ENCODE peak calls at places on chromosomes 3 and 15, in five cellular contexts. A is gastrocnemius medialis, Q is transverse colon, K is neural crest cell, Y is MCF 10A. F is an unnamed sample.
A peak's percentile ranks its signal among the peaks of the same experiment; 100 is the strongest.

GRCh38 chr15:89566141-89566540 is 9.1 kb upstream of the TICRR start:
- DNase-seq in A (no peak), Q (no peak), K (no peak), Y (no peak), F (peak; percentile 16)

GRCh38 chr15:80977627-80978036 is 12.0 kb downstream of the MESD start:
- DNase-seq in A (peak; percentile 33), Q (peak; percentile 78), K (peak; percentile 63), Y (peak; percentile 30), F (peak; percentile 64)

GRCh38 chr3:16239082-16239770 is 25.5 kb downstream of the DPH3 start:
- DNase-seq in A (no peak), Q (no peak), K (no peak), Y (peak; percentile 7), F (peak; percentile 23)

GRCh38 chr3:101203411-101203810 is 117.0 kb downstream of the IMPG2 start:
- DNase-seq in A (no peak), Q (no peak), K (no peak), Y (no peak), F (peak; percentile 67)

GRCh38 chr3:165283328-165283727 is 87.1 kb upstream of the SLITRK3 start:
- DNase-seq in A (no peak), Q (no peak), K (no peak), Y (no peak), F (no peak)

GRCh38 chr15:85976986-85977385 is 102.7 kb upstream of the AGBL1 start:
- DNase-seq in A (no peak), Q (no peak), K (no peak), Y (peak; percentile 46), F (peak; percentile 35)

GRCh38 chr15:76973362-76973743 is 21.6 kb upstream of the PSTPIP1 start:
- DNase-seq in A (no peak), Q (no peak), K (peak; percentile 49), Y (peak; percentile 35), F (peak; percentile 30)

GRCh38 chr15:69141286-69141701 is 19.1 kb upstream of the GLCE start:
- DNase-seq in A (no peak), Q (no peak), K (no peak), Y (peak; percentile 30), F (no peak)

GRCh38 chr15:57097246-57097645 is 178.8 kb downstream of the TCF12 start:
- DNase-seq in A (no peak), Q (no peak), K (no peak), Y (no peak), F (no peak)

GRCh38 chr15:77033729-77034619 is 36.9 kb downstream of the TSPAN3 start:
- DNase-seq in A (peak; percentile 9), Q (peak; percentile 8), K (peak; percentile 2), Y (no peak), F (no peak)

GRCh38 chr3:43011638-43012037 is 32.5 kb downstream of the GASK1A start:
- DNase-seq in A (no peak), Q (no peak), K (no peak), Y (no peak), F (no peak)

GRCh38 chr3:69330891-69331400 is 54.9 kb downstream of the FRMD4B start:
- DNase-seq in A (no peak), Q (no peak), K (no peak), Y (no peak), F (no peak)

GRCh38 chr3:135513106-135514063 is 452.1 kb upstream of the PPP2R3A start:
- DNase-seq in A (no peak), Q (no peak), K (no peak), Y (peak; percentile 26), F (peak; percentile 65)

GRCh38 chr3:67453628-67454027 is 200.8 kb downstream of the SUCLG2 start:
- DNase-seq in A (no peak), Q (no peak), K (no peak), Y (no peak), F (no peak)

GRCh38 chr3:196603683-196604082 is 35.2 kb downstream of the FBXO45 start:
- DNase-seq in A (no peak), Q (no peak), K (no peak), Y (peak; percentile 16), F (no peak)

DNA sequence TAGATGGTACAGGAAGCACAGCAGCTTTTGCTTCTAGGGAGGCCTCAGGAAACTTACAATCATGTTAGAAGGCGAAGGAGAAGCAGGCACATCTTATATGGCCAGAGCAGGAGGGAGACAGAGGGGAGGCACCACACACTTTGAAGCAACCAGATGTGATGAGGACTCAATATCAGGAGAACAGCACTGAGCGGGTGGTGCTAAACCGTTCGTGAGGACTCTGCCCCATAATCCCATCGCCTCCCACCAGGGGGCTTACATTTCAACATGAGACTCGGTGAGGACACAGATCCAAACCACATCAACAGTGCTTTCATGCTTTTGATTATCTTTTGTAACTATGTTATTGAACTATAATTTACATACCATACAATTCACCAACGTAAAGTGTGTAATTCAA is 7.6 kb upstream of the TMEM44 start:
- DNase-seq in A (no peak), Q (no peak), K (peak; percentile 31), Y (peak; percentile 25), F (no peak)
- TF ChIP-seq CTCF in A (no peak), Q (no peak), K (peak; percentile 47), Y (no peak), F (peak; percentile 37)

DNA sequence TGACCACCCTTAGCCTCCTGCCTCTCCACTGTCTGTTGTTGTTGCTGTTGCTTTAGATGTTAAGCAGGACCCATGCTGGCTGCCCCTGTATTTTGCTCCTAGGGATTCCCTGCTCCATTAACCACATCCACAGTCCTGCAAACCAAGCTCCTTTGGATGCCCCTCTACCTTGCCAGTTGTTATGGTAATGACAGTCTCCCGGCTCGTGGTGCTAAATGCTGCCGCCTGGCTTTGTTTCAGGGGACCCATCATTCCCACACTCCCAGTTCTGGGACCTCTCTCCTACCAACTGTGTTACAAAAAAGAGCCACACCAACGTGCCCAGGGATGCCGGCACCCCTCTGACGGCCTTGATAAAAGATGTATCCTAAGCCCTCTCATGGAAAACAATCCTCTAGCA is 15.5 kb upstream of the MCCC1 start:
- DNase-seq in A (no peak), Q (no peak), K (no peak), Y (no peak), F (no peak)
- TF ChIP-seq CTCF in A (no peak), Q (no peak), K (no peak), Y (no peak), F (no peak)

DNA sequence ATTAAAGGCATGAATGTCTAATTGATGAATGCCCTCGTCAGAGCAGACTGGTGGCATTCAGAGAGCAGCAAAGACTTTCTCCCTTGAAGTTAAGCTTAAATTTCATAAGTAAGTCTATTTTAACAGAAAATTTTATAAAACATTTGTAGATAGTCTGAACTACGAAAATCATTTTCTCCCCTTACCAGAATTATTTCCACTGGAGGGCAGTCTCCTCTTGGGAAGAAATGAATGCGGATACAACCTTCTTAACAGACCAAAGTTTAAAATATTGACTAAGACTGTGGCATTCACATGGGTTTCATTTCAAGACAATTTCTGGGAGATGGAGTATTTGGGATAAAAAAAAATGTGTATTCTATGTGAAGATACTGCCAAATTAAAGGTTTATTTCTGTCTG is 669.0 kb downstream of the FHIT start:
- DNase-seq in A (no peak), Q (no peak), K (no peak), Y (peak; percentile 35), F (peak; percentile 31)
- TF ChIP-seq CTCF in A (no peak), Q (no peak), K (peak; percentile 57), Y (peak; percentile 12), F (peak; percentile 53)

GRCh38 chr3:102460579-102460978 is 25.8 kb downstream of the ZPLD1 start:
- DNase-seq in A (no peak), Q (no peak), K (no peak), Y (peak; percentile 28), F (no peak)

GRCh38 chr3:102471001-102471400 is 36.2 kb downstream of the ZPLD1 start:
- DNase-seq in A (no peak), Q (no peak), K (no peak), Y (peak; percentile 20), F (no peak)

GRCh38 chr3:102471491-102471890 is 36.7 kb downstream of the ZPLD1 start:
- DNase-seq in A (no peak), Q (no peak), K (no peak), Y (no peak), F (no peak)

GRCh38 chr3:102464261-102464660 is 29.4 kb downstream of the ZPLD1 start:
- DNase-seq in A (no peak), Q (no peak), K (no peak), Y (no peak), F (no peak)

GRCh38 chr3:102466001-102466400 is 31.2 kb downstream of the ZPLD1 start:
- DNase-seq in A (no peak), Q (no peak), K (no peak), Y (peak; percentile 20), F (no peak)
- TF ChIP-seq CTCF in A (no peak), Q (no peak), K (no peak), Y (peak; percentile 9), F (no peak)

DNA sequence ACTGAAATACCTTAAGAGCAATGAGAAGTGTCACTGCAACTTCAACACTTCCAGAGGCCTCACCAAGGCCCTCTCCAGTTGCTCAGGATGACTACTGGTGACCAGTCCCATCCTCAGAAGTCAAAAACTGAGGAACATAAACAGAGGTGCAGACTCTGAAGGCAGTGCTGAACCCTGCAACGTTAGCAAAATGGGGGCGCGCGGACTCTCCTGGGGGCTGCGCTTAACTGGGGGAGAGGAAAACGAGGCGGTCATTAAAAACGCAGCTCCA is 945 bp downstream of the XXYLT1 start:
- DNase-seq in A (no peak), Q (no peak), K (no peak), Y (no peak), F (no peak)
- TF ChIP-seq CTCF in A (no peak), Q (no peak), K (no peak), Y (no peak), F (no peak)

GRCh38 chr3:148730676-148731075 is 33.0 kb downstream of the AGTR1 start:
- DNase-seq in A (no peak), Q (no peak), K (no peak), Y (no peak), F (no peak)

GRCh38 chr3:148723591-148723990 is 25.9 kb downstream of the AGTR1 start:
- DNase-seq in A (no peak), Q (no peak), K (no peak), Y (peak; percentile 24), F (peak; percentile 81)

GRCh38 chr3:148729656-148730055 is 32.0 kb downstream of the AGTR1 start:
- DNase-seq in A (no peak), Q (no peak), K (no peak), Y (no peak), F (peak; percentile 47)

DNA sequence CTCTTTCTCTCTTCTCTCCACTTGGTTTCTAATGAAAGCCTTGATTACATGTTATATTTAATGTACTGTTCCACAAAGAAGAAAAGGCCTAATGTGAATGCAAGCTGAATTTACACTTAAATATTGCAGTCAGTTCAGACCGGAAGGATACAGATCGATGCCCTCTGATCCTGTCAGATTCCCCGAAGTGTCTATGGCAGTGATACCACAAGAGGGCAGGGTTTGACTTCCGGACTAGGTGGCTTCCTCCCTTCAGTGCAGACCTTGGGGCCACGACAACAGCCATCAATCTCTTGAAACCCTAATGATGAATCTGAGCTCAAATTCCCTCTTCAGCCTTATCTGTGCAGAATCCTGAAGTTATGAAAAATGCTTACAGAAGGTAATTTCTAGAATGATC is 29.5 kb downstream of the AGTR1 start:
- DNase-seq in A (no peak), Q (peak; percentile 18), K (peak; percentile 48), Y (peak; percentile 49), F (peak; percentile 32)
- TF ChIP-seq CTCF in A (peak; percentile 30), Q (peak; percentile 32), K (peak; percentile 71), Y (peak; percentile 40), F (peak; percentile 64)

F was measured in AG10803.